ENCODE peak calls at places on chromosomes 7 and 10, in seven cellular contexts. S is fibroblast of lung, Q is uterus, T is T-helper 17 cell, R is right lobe of liver, Z is Karpas-422, B is H1. K is an unnamed sample. For H3K9me3, the result is how much of the 10 kb centered on the place peaks cover.

GRCh38 chr10:114328876-114329275 is 75.4 kb downstream of the AFAP1L2 start:
- DNase-seq in S (no peak), Q (no peak), T (no peak), R (no peak), Z (no peak), B (no peak), K (no peak)

GRCh38 chr7:77738382-77738781 is 42.1 kb downstream of the RSBN1L start:
- DNase-seq in S (no peak), Q (no peak), T (no peak), R (no peak), Z (no peak), B (no peak), K (no peak)

GRCh38 chr7:5222861-5223411 is 32.9 kb downstream of the WIPI2 start:
- DNase-seq in S (no peak), Q (no peak), T (no peak), R (no peak), Z (no peak), B (no peak), K (no peak)

GRCh38 chr10:95247200-95247880 is 43.5 kb downstream of the PDLIM1 start:
- DNase-seq in S (peak), Q (no peak), T (no peak), R (no peak), Z (no peak), B (no peak), K (no peak)

GRCh38 chr10:28077889-28078288 is 79.0 kb upstream of the ODAD2 start:
- DNase-seq in S (no peak), Q (no peak), T (no peak), R (no peak), Z (no peak), B (no peak), K (no peak)

GRCh38 chr10:118163227-118163626 is 116.5 kb upstream of the RAB11FIP2 start:
- DNase-seq in S (no peak), Q (no peak), T (no peak), R (no peak), Z (no peak), B (no peak), K (no peak)

GRCh38 chr10:79336739-79337138 is 10.5 kb upstream of the PPIF start:
- DNase-seq in S (no peak), Q (no peak), T (no peak), R (peak), Z (no peak), B (no peak), K (no peak)

GRCh38 chr10:6406220-6407033 is 173.6 kb downstream of the PRKCQ start:
- DNase-seq in S (peak), Q (no peak), T (no peak), R (no peak), Z (peak), B (no peak), K (no peak)

GRCh38 chr7:27576360-27576944 is 86.2 kb downstream of the HIBADH start:
- DNase-seq in S (peak), Q (no peak), T (no peak), R (no peak), Z (peak), B (no peak), K (no peak)

GRCh38 chr7:29471444-29472138 is 92.0 kb upstream of the PRR15 start:
- DNase-seq in S (no peak), Q (no peak), T (no peak), R (no peak), Z (no peak), B (no peak), K (no peak)

GRCh38 chr7:27179030-27179429 is 4.9 kb upstream of the HOXA10 start:
- DNase-seq in S (no peak), Q (peak), T (no peak), R (no peak), Z (no peak), B (no peak), K (no peak)

GRCh38 chr10:101222683-101223273 is 6.5 kb downstream of the LBX1 start:
- DNase-seq in S (no peak), Q (no peak), T (no peak), R (no peak), Z (no peak), B (no peak), K (no peak)

GRCh38 chr10:34184901-34185386 is 630.2 kb downstream of the PARD3 start:
- DNase-seq in S (no peak), Q (no peak), T (no peak), R (no peak), Z (no peak), B (no peak), K (no peak)

GRCh38 chr7:149724661-149725425 is 48.5 kb downstream of the ZNF467 start:
- DNase-seq in S (no peak), Q (no peak), T (no peak), R (no peak), Z (no peak), B (no peak), K (no peak)

GRCh38 chr7:149790146-149790548 is 16.8 kb upstream of the ZNF467 start:
- DNase-seq in S (no peak), Q (no peak), T (no peak), R (no peak), Z (no peak), B (no peak), K (peak)

GRCh38 chr10:24822557-24822956 is 98.9 kb upstream of the ARHGAP21 start:
- DNase-seq in S (no peak), Q (no peak), T (no peak), R (no peak), Z (no peak), B (no peak), K (no peak)

GRCh38 chr7:42426163-42426562 is 189.2 kb upstream of the GLI3 start:
- DNase-seq in S (peak), Q (no peak), T (no peak), R (no peak), Z (no peak), B (no peak), K (no peak)

GRCh38 chr10:118663176-118663575 is 67.7 kb upstream of the PRLHR start:
- DNase-seq in S (no peak), Q (no peak), T (no peak), R (no peak), Z (no peak), B (no peak), K (no peak)

GRCh38 chr10:89861584-89862287 is 160.3 kb downstream of the KIF20B start:
- DNase-seq in S (peak), Q (no peak), T (no peak), R (no peak), Z (no peak), B (no peak), K (no peak)

GRCh38 chr7:1028775-1029636 is 15.3 kb upstream of the GPR146 start:
- DNase-seq in S (peak), Q (peak), T (no peak), R (peak), Z (no peak), B (no peak), K (peak)

GRCh38 chr10:101030492-101031127 is 319 bp downstream of the PDZD7 start:
- DNase-seq in S (no peak), Q (no peak), T (no peak), R (no peak), Z (no peak), B (no peak), K (no peak)

GRCh38 chr7:1440620-1441019 is 18.6 kb downstream of the MICALL2 start:
- DNase-seq in S (no peak), Q (no peak), T (no peak), R (no peak), Z (no peak), B (no peak), K (no peak)

GRCh38 chr7:149748223-149748874 is 25.0 kb downstream of the ZNF467 start:
- DNase-seq in S (no peak), Q (no peak), T (no peak), R (no peak), Z (no peak), B (no peak), K (no peak)

DNA sequence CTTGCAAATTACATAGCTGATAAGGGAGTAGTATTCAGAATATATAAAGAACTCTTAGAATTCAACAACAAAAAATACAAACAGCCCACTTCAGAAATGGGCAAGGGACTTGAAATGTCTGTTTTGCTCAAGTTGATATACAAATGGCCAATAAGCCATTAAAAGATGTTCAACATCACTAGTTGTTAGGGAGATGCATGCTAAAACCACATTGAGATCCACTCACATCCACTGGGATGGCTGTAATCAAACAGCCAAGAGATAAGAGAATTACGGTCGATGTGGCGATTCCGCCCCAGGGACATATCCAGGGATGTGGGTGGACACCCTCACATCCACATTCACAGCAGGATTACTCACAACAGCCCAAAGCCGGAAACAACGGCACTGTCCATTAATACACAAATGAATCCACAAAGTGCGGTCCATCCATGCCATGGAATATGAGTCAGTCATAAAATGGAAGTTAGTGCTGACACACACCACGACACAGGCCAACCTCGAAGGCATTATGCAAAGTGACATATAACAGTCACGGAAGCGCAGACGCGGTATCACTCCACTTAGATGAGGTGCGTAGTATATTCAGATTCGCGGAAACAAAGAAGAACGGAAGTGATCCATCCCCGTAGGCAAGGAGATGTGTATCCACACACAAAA is 227.8 kb downstream of the DNAJB6 start:
- DNase-seq in S (peak), Q (no peak), T (no peak), R (no peak), Z (no peak), B (no peak), K (no peak)
- H3K9me3 ChIP-seq in S (under half), Q (under half), T (under half), R (under half), Z (under half), B (under half), K (under half)

GRCh38 chr7:127678330-127678729 is 26.3 kb downstream of the SND1 start:
- DNase-seq in S (no peak), Q (no peak), T (no peak), R (no peak), Z (no peak), B (no peak), K (no peak)

GRCh38 chr7:127677433-127678230 is 25.6 kb downstream of the SND1 start:
- DNase-seq in S (no peak), Q (no peak), T (no peak), R (no peak), Z (no peak), B (no peak), K (no peak)

GRCh38 chr7:127680983-127681382 is 29.0 kb downstream of the SND1 start:
- DNase-seq in S (no peak), Q (no peak), T (no peak), R (no peak), Z (no peak), B (no peak), K (no peak)

GRCh38 chr7:127682140-127682539 is 30.1 kb downstream of the SND1 start:
- DNase-seq in S (no peak), Q (no peak), T (no peak), R (peak), Z (no peak), B (no peak), K (no peak)

DNA sequence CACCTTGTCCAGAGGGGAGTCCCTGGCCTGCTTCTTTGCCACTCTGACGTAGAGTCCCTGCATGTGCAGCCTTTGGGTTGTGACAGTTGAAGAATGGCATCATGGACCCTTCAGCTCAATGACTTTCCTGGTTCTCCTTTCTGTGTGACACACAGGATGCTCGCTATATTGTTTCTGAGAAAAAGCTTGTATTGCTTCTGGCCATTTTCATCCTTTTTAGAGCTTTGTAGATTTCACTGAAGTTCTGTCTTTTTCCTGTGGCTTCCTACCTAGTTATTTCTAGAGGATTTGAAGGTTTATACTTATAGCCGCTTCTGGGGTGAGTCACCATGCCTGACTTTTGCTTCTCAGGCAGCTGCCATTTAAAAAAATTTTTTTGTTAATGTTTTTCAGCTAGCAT is 27.0 kb downstream of the SND1 start:
- DNase-seq in S (peak), Q (no peak), T (no peak), R (no peak), Z (no peak), B (no peak), K (no peak)
- H3K9me3 ChIP-seq in S (under half), Q (under half), T (under half), R (under half), Z (under half), B (under half), K (under half)

GRCh38 chr10:57806675-57807074 is 461.0 kb downstream of the IPMK start:
- DNase-seq in S (no peak), Q (no peak), T (no peak), R (no peak), Z (no peak), B (no peak), K (no peak)
- H3K9me3 ChIP-seq in S (under half), Q (under half), T (under half), R (under half), Z (under half), B (under half), K (under half)

GRCh38 chr10:29676732-29677131 is 42.0 kb upstream of the SVIL start:
- DNase-seq in S (no peak), Q (no peak), T (no peak), R (no peak), Z (no peak), B (no peak), K (no peak)
- H3K9me3 ChIP-seq in S (under half), Q (under half), T (under half), R (under half), Z (under half), B (under half), K (under half)

GRCh38 chr7:132148876-132149275 is 427.4 kb downstream of the PLXNA4 start:
- DNase-seq in S (no peak), Q (no peak), T (no peak), R (no peak), Z (no peak), B (no peak), K (no peak)

GRCh38 chr7:132142006-132142405 is 434.3 kb downstream of the PLXNA4 start:
- DNase-seq in S (no peak), Q (no peak), T (no peak), R (no peak), Z (no peak), B (no peak), K (no peak)

GRCh38 chr7:132141109-132141508 is 435.2 kb downstream of the PLXNA4 start:
- DNase-seq in S (peak), Q (no peak), T (no peak), R (no peak), Z (no peak), B (no peak), K (no peak)

GRCh38 chr7:132145466-132145865 is 430.8 kb downstream of the PLXNA4 start:
- DNase-seq in S (peak), Q (peak), T (no peak), R (no peak), Z (no peak), B (no peak), K (no peak)

DNA sequence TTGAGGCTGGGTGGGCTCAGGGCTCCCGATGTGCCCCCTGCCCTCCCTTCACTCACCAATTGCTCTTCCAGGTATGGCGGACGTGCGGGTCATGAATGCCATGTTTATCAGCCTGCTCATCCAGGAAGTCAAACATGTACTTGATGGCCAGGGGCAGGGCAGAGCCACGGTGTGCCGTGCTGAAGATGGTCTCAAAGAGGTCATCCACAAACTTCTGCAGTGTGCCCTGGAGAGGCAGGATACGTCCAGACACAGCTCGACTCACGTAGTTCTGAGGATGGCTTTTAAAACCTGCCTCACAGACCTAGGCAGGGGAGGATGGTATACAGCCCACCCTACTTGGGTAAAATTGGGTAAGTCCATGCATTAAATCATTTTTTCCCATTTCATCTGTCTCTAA is 431.2 kb downstream of the PLXNA4 start:
- DNase-seq in S (no peak), Q (no peak), T (no peak), R (no peak), Z (no peak), B (no peak), K (no peak)
- H3K9me3 ChIP-seq in S (under half), Q (under half), T (under half), R (under half), Z (under half), B (under half), K (under half)

DNA sequence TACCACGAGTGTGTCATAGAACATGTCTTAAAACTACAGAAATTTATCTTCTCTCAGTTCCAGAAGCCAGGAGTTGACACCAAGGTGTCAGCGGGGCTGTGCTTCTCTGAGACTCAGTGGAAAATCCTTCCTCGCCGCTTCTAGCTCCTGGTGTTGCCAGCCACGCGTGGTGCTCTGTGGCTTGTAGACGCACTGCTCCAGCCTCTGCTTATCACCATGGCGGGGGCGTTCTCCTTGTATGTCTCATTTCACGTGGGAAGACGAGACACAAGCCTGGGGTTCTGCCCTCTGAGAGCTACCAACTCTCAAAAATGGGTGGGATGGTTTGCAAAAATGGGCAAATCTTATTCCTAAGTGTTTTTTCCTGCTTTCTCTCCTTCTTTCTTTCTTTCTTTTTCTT is 11.0 kb upstream of the GALNTL5 start:
- DNase-seq in S (no peak), Q (no peak), T (no peak), R (no peak), Z (no peak), B (no peak), K (no peak)
- H3K9me3 ChIP-seq in S (under half), Q (under half), T (under half), R (under half), Z (under half), B (under half), K (under half)

GRCh38 chr10:44295619-44296222 is 89.2 kb downstream of the CXCL12 start:
- DNase-seq in S (no peak), Q (no peak), T (no peak), R (no peak), Z (no peak), B (no peak), K (no peak)

GRCh38 chr10:44301781-44302400 is 83.0 kb downstream of the CXCL12 start:
- DNase-seq in S (no peak), Q (no peak), T (no peak), R (no peak), Z (no peak), B (no peak), K (no peak)

GRCh38 chr10:44298713-44299112 is 86.2 kb downstream of the CXCL12 start:
- DNase-seq in S (no peak), Q (no peak), T (no peak), R (no peak), Z (no peak), B (no peak), K (no peak)

GRCh38 chr10:44297963-44298362 is 86.9 kb downstream of the CXCL12 start:
- DNase-seq in S (no peak), Q (no peak), T (no peak), R (no peak), Z (no peak), B (no peak), K (no peak)

GRCh38 chr10:44300666-44301649 is 83.9 kb downstream of the CXCL12 start:
- DNase-seq in S (peak), Q (no peak), T (no peak), R (no peak), Z (peak), B (no peak), K (peak)
- H3K9me3 ChIP-seq in S (under half), Q (under half), T (under half), R (under half), Z (under half), B (under half), K (under half)